ENCODE peak calls at places on chromosomes 1 and 21, in seven cellular contexts. One of them, this sample, is unnamed.

GRCh38 chr1:176701151-176701866 is 238.3 kb downstream of the PAPPA2 start:
- DNase-seq in suprapubic skin: no peak
- DNase-seq in HCT116: no peak
- DNase-seq in HepG2: no peak
- DNase-seq in prostate gland: no peak
- DNase-seq in K562: no peak
- DNase-seq in breast epithelium: no peak
- DNase-seq in this sample: no peak

GRCh38 chr1:212423879-212424278 is 8.8 kb upstream of the NENF start:
- DNase-seq in suprapubic skin: no peak
- DNase-seq in HCT116: no peak
- DNase-seq in HepG2: no peak
- DNase-seq in prostate gland: no peak
- DNase-seq in K562: no peak
- DNase-seq in breast epithelium: no peak
- DNase-seq in this sample: no peak

GRCh38 chr1:71427066-71427465 is 346.2 kb upstream of the ZRANB2 start:
- DNase-seq in suprapubic skin: no peak
- DNase-seq in HCT116: no peak
- DNase-seq in HepG2: no peak
- DNase-seq in prostate gland: no peak
- DNase-seq in K562: no peak
- DNase-seq in breast epithelium: no peak
- DNase-seq in this sample: no peak

GRCh38 chr1:240965581-240966091 is 353.7 kb upstream of the GREM2 start:
- DNase-seq in suprapubic skin: no peak
- DNase-seq in HCT116: no peak
- DNase-seq in HepG2: no peak
- DNase-seq in prostate gland: no peak
- DNase-seq in K562: no peak
- DNase-seq in breast epithelium: no peak
- DNase-seq in this sample: no peak

GRCh38 chr1:38006008-38006828 is 904 bp upstream of the FHL3 start:
- DNase-seq in suprapubic skin: peak; percentile 43
- DNase-seq in HCT116: no peak
- DNase-seq in HepG2: no peak
- DNase-seq in prostate gland: no peak
- DNase-seq in K562: no peak
- DNase-seq in breast epithelium: no peak
- DNase-seq in this sample: no peak

GRCh38 chr1:167409183-167409582 is 109.1 kb downstream of the CD247 start:
- DNase-seq in suprapubic skin: no peak
- DNase-seq in HCT116: peak; percentile 8
- DNase-seq in HepG2: peak; percentile 24
- DNase-seq in prostate gland: no peak
- DNase-seq in K562: no peak
- DNase-seq in breast epithelium: no peak
- DNase-seq in this sample: no peak

GRCh38 chr21:33332143-33332542 is 7.4 kb downstream of the IFNAR1 start:
- DNase-seq in suprapubic skin: no peak
- DNase-seq in HCT116: no peak
- DNase-seq in HepG2: no peak
- DNase-seq in prostate gland: no peak
- DNase-seq in K562: no peak
- DNase-seq in breast epithelium: no peak
- DNase-seq in this sample: no peak

GRCh38 chr1:34500451-34500850 is 254.4 kb upstream of the GJB5 start:
- DNase-seq in suprapubic skin: no peak
- DNase-seq in HCT116: no peak
- DNase-seq in HepG2: no peak
- DNase-seq in prostate gland: no peak
- DNase-seq in K562: no peak
- DNase-seq in breast epithelium: no peak
- DNase-seq in this sample: no peak

GRCh38 chr1:163106364-163106987 is 37.3 kb downstream of the RGS4 start:
- DNase-seq in suprapubic skin: no peak
- DNase-seq in HCT116: no peak
- DNase-seq in HepG2: no peak
- DNase-seq in prostate gland: no peak
- DNase-seq in K562: no peak
- DNase-seq in breast epithelium: no peak
- DNase-seq in this sample: no peak

GRCh38 chr1:116508984-116509980 is 61.5 kb downstream of the CD58 start:
- DNase-seq in suprapubic skin: no peak
- DNase-seq in HCT116: peak; percentile 88
- DNase-seq in HepG2: peak; percentile 89
- DNase-seq in prostate gland: no peak
- DNase-seq in K562: no peak
- DNase-seq in breast epithelium: no peak
- DNase-seq in this sample: peak; percentile 68

GRCh38 chr1:41613646-41614592 is 129.4 kb upstream of the EDN2 start:
- DNase-seq in suprapubic skin: no peak
- DNase-seq in HCT116: no peak
- DNase-seq in HepG2: no peak
- DNase-seq in prostate gland: no peak
- DNase-seq in K562: no peak
- DNase-seq in breast epithelium: no peak
- DNase-seq in this sample: no peak

GRCh38 chr1:169044296-169044695 is 62.2 kb upstream of the ATP1B1 start:
- DNase-seq in suprapubic skin: no peak
- DNase-seq in HCT116: no peak
- DNase-seq in HepG2: no peak
- DNase-seq in prostate gland: no peak
- DNase-seq in K562: no peak
- DNase-seq in breast epithelium: no peak
- DNase-seq in this sample: no peak

DNA sequence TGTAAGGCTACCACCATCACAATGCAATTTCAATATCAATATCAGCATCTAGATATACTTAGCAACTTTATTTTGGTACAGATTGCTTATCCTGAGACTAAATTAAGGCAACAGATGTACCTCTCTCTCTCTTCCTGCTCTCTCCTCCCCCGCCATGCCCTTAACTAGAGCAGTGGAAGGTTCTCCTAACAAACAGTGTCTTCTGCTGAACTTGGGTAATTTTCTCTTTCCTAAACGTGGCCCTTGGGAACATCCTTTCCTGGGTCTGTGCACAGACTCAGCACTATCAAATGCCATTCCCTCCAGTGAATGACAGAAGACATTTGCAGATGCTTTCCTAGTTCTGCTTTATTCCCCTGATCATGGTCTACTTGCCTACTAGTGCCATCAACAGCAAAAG is 85.6 kb upstream of the TTC39A start:
- DNase-seq in suprapubic skin: no peak
- DNase-seq in HCT116: no peak
- DNase-seq in HepG2: no peak
- DNase-seq in prostate gland: no peak
- DNase-seq in K562: no peak
- DNase-seq in breast epithelium: no peak
- DNase-seq in this sample: no peak
- TF ChIP-seq POLR2AphosphoS5 in suprapubic skin: no peak
- TF ChIP-seq POLR2AphosphoS5 in HCT116: no peak
- TF ChIP-seq POLR2AphosphoS5 in HepG2: no peak
- TF ChIP-seq POLR2AphosphoS5 in prostate gland: no peak
- TF ChIP-seq POLR2AphosphoS5 in K562: no peak
- TF ChIP-seq POLR2AphosphoS5 in breast epithelium: no peak
- TF ChIP-seq POLR2AphosphoS5 in this sample: no peak

GRCh38 chr1:237239248-237239647 is 197.3 kb downstream of the RYR2 start:
- DNase-seq in suprapubic skin: no peak
- DNase-seq in HCT116: no peak
- DNase-seq in HepG2: no peak
- DNase-seq in prostate gland: no peak
- DNase-seq in K562: no peak
- DNase-seq in breast epithelium: no peak
- DNase-seq in this sample: no peak
- TF ChIP-seq POLR2A in suprapubic skin: no peak
- TF ChIP-seq POLR2A in HCT116: no peak
- TF ChIP-seq POLR2A in HepG2: no peak
- TF ChIP-seq POLR2A in prostate gland: no peak
- TF ChIP-seq POLR2A in K562: no peak
- TF ChIP-seq POLR2A in breast epithelium: no peak
- TF ChIP-seq POLR2A in this sample: no peak

GRCh38 chr1:155200920-155201319 is 6.8 kb downstream of the THBS3 start:
- DNase-seq in suprapubic skin: no peak
- DNase-seq in HCT116: no peak
- DNase-seq in HepG2: no peak
- DNase-seq in prostate gland: no peak
- DNase-seq in K562: no peak
- DNase-seq in breast epithelium: no peak
- DNase-seq in this sample: no peak

GRCh38 chr1:155202198-155202597 is 5.5 kb downstream of the THBS3 start:
- DNase-seq in suprapubic skin: no peak
- DNase-seq in HCT116: no peak
- DNase-seq in HepG2: no peak
- DNase-seq in prostate gland: no peak
- DNase-seq in K562: no peak
- DNase-seq in breast epithelium: no peak
- DNase-seq in this sample: no peak

GRCh38 chr1:155198547-155198906 is 9.2 kb downstream of the THBS3 start:
- DNase-seq in suprapubic skin: no peak
- DNase-seq in HCT116: no peak
- DNase-seq in HepG2: no peak
- DNase-seq in prostate gland: no peak
- DNase-seq in K562: no peak
- DNase-seq in breast epithelium: no peak
- DNase-seq in this sample: no peak

GRCh38 chr1:155197901-155198546 is 9.7 kb downstream of the THBS3 start:
- DNase-seq in suprapubic skin: no peak
- DNase-seq in HCT116: no peak
- DNase-seq in HepG2: no peak
- DNase-seq in prostate gland: no peak
- DNase-seq in K562: no peak
- DNase-seq in breast epithelium: no peak
- DNase-seq in this sample: no peak

GRCh38 chr1:155199792-155200191 is 7.9 kb downstream of the THBS3 start:
- DNase-seq in suprapubic skin: no peak
- DNase-seq in HCT116: no peak
- DNase-seq in HepG2: no peak
- DNase-seq in prostate gland: no peak
- DNase-seq in K562: no peak
- DNase-seq in breast epithelium: no peak
- DNase-seq in this sample: no peak
- TF ChIP-seq POLR2AphosphoS5 in suprapubic skin: no peak
- TF ChIP-seq POLR2AphosphoS5 in HCT116: peak; percentile 16
- TF ChIP-seq POLR2AphosphoS5 in HepG2: no peak
- TF ChIP-seq POLR2AphosphoS5 in prostate gland: no peak
- TF ChIP-seq POLR2AphosphoS5 in K562: no peak
- TF ChIP-seq POLR2AphosphoS5 in breast epithelium: no peak
- TF ChIP-seq POLR2AphosphoS5 in this sample: no peak

GRCh38 chr1:203200916-203201315 is 14.4 kb upstream of the CHI3L1 start:
- DNase-seq in suprapubic skin: no peak
- DNase-seq in HCT116: no peak
- DNase-seq in HepG2: no peak
- DNase-seq in prostate gland: no peak
- DNase-seq in K562: no peak
- DNase-seq in breast epithelium: no peak
- DNase-seq in this sample: no peak

GRCh38 chr1:203201516-203202205 is 15.2 kb upstream of the CHI3L1 start:
- DNase-seq in suprapubic skin: no peak
- DNase-seq in HCT116: no peak
- DNase-seq in HepG2: no peak
- DNase-seq in prostate gland: no peak
- DNase-seq in K562: no peak
- DNase-seq in breast epithelium: no peak
- DNase-seq in this sample: no peak

GRCh38 chr1:203199002-203199401 is 12.5 kb upstream of the CHI3L1 start:
- DNase-seq in suprapubic skin: no peak
- DNase-seq in HCT116: no peak
- DNase-seq in HepG2: no peak
- DNase-seq in prostate gland: no peak
- DNase-seq in K562: no peak
- DNase-seq in breast epithelium: no peak
- DNase-seq in this sample: no peak

GRCh38 chr1:203199481-203200058 is 13.1 kb upstream of the CHI3L1 start:
- DNase-seq in suprapubic skin: no peak
- DNase-seq in HCT116: no peak
- DNase-seq in HepG2: no peak
- DNase-seq in prostate gland: no peak
- DNase-seq in K562: no peak
- DNase-seq in breast epithelium: no peak
- DNase-seq in this sample: no peak

DNA sequence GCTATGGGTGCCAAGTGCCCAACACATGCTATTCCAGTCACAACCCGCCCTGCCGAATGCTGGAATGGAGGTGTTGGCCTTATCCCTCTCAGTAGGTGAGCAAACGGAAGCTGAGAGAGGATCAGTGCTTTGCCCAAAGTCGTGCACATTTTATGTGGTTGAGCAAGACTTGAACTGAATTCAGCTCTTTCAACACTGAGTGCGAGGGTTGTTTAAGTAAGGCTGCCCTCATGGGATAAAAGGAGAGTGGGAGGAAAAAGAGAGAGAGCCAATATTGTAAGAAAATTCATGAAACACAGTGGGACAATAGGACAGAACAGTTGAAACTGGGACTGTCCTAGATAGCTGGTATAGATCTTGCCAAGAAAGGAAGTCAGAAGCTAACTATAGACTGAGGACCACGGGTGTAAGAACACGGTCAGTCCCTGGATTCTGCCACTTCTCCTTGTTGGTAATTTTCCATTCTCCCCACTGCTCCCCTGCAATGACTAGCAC is 13.6 kb upstream of the CHI3L1 start:
- DNase-seq in suprapubic skin: no peak
- DNase-seq in HCT116: no peak
- DNase-seq in HepG2: peak; percentile 32
- DNase-seq in prostate gland: peak; percentile 17
- DNase-seq in K562: no peak
- DNase-seq in breast epithelium: no peak
- DNase-seq in this sample: no peak
- TF ChIP-seq POLR2A in suprapubic skin: no peak
- TF ChIP-seq POLR2A in HCT116: no peak
- TF ChIP-seq POLR2A in HepG2: no peak
- TF ChIP-seq POLR2A in prostate gland: no peak
- TF ChIP-seq POLR2A in K562: no peak
- TF ChIP-seq POLR2A in breast epithelium: no peak
- TF ChIP-seq POLR2A in this sample: no peak

GRCh38 chr1:154996966-154997701 is 3.7 kb downstream of the LENEP start:
- DNase-seq in suprapubic skin: peak; percentile 48
- DNase-seq in HCT116: no peak
- DNase-seq in HepG2: no peak
- DNase-seq in prostate gland: no peak
- DNase-seq in K562: no peak
- DNase-seq in breast epithelium: no peak
- DNase-seq in this sample: no peak

GRCh38 chr1:154994269-154994977 is 1.0 kb downstream of the LENEP start:
- DNase-seq in suprapubic skin: peak; percentile 24
- DNase-seq in HCT116: no peak
- DNase-seq in HepG2: no peak
- DNase-seq in prostate gland: no peak
- DNase-seq in K562: no peak
- DNase-seq in breast epithelium: no peak
- DNase-seq in this sample: no peak

GRCh38 chr1:154990276-154990675 is 3.1 kb upstream of the LENEP start:
- DNase-seq in suprapubic skin: no peak
- DNase-seq in HCT116: no peak
- DNase-seq in HepG2: no peak
- DNase-seq in prostate gland: no peak
- DNase-seq in K562: no peak
- DNase-seq in breast epithelium: no peak
- DNase-seq in this sample: no peak

GRCh38 chr1:154992721-154993571 is 440 bp upstream of the LENEP start:
- DNase-seq in suprapubic skin: peak; percentile 18
- DNase-seq in HCT116: no peak
- DNase-seq in HepG2: no peak
- DNase-seq in prostate gland: no peak
- DNase-seq in K562: peak; percentile 63
- DNase-seq in breast epithelium: no peak
- DNase-seq in this sample: no peak

GRCh38 chr1:154993572-154994268 is at the start of gene LENEP:
- DNase-seq in suprapubic skin: peak; percentile 52
- DNase-seq in HCT116: no peak
- DNase-seq in HepG2: no peak
- DNase-seq in prostate gland: no peak
- DNase-seq in K562: no peak
- DNase-seq in breast epithelium: no peak
- DNase-seq in this sample: no peak
- TF ChIP-seq POLR2AphosphoS5 in suprapubic skin: no peak
- TF ChIP-seq POLR2AphosphoS5 in HCT116: peak; percentile 1
- TF ChIP-seq POLR2AphosphoS5 in HepG2: no peak
- TF ChIP-seq POLR2AphosphoS5 in prostate gland: no peak
- TF ChIP-seq POLR2AphosphoS5 in K562: peak; percentile 9
- TF ChIP-seq POLR2AphosphoS5 in breast epithelium: no peak
- TF ChIP-seq POLR2AphosphoS5 in this sample: no peak